ENCODE peak calls at places on chromosomes 11 and 22, in seven cellular contexts. One of them, this sample, is unnamed.

GRCh38 chr11:105078283-105078682 is 33.1 kb upstream of the CARD16 start:
- DNase-seq in NB4: no peak
- DNase-seq in NCI-H524: no peak
- DNase-seq in mucosa of gallbladder: no peak
- DNase-seq in cardiac septum: no peak
- DNase-seq in vagina: no peak
- DNase-seq in body of pancreas: no peak
- DNase-seq in this sample: no peak

GRCh38 chr11:34250732-34251639 is 106.8 kb downstream of the ABTB2 start:
- DNase-seq in NB4: peak
- DNase-seq in NCI-H524: no peak
- DNase-seq in mucosa of gallbladder: peak
- DNase-seq in cardiac septum: peak
- DNase-seq in vagina: no peak
- DNase-seq in body of pancreas: no peak
- DNase-seq in this sample: peak

GRCh38 chr22:50481440-50482106 is at the start of gene ADM2:
- DNase-seq in NB4: peak
- DNase-seq in NCI-H524: no peak
- DNase-seq in mucosa of gallbladder: no peak
- DNase-seq in cardiac septum: no peak
- DNase-seq in vagina: no peak
- DNase-seq in body of pancreas: peak
- DNase-seq in this sample: no peak

GRCh38 chr11:95831198-95831883 is 41.0 kb downstream of the CEP57 start:
- DNase-seq in NB4: no peak
- DNase-seq in NCI-H524: no peak
- DNase-seq in mucosa of gallbladder: no peak
- DNase-seq in cardiac septum: no peak
- DNase-seq in vagina: no peak
- DNase-seq in body of pancreas: no peak
- DNase-seq in this sample: peak

GRCh38 chr11:95296621-95297025 is 65.6 kb upstream of the SESN3 start:
- DNase-seq in NB4: peak
- DNase-seq in NCI-H524: no peak
- DNase-seq in mucosa of gallbladder: no peak
- DNase-seq in cardiac septum: no peak
- DNase-seq in vagina: no peak
- DNase-seq in body of pancreas: no peak
- DNase-seq in this sample: peak

GRCh38 chr11:69003301-69003865 is 9.7 kb downstream of the MRGPRF start:
- DNase-seq in NB4: no peak
- DNase-seq in NCI-H524: no peak
- DNase-seq in mucosa of gallbladder: no peak
- DNase-seq in cardiac septum: peak
- DNase-seq in vagina: no peak
- DNase-seq in body of pancreas: no peak
- DNase-seq in this sample: no peak

GRCh38 chr11:63945482-63946163 is 6.8 kb downstream of the NAA40 start:
- DNase-seq in NB4: peak
- DNase-seq in NCI-H524: peak
- DNase-seq in mucosa of gallbladder: peak
- DNase-seq in cardiac septum: no peak
- DNase-seq in vagina: no peak
- DNase-seq in body of pancreas: peak
- DNase-seq in this sample: peak

GRCh38 chr11:33987975-33988580 is 63.5 kb upstream of the CAPRIN1 start:
- DNase-seq in NB4: peak
- DNase-seq in NCI-H524: peak
- DNase-seq in mucosa of gallbladder: peak
- DNase-seq in cardiac septum: peak
- DNase-seq in vagina: no peak
- DNase-seq in body of pancreas: peak
- DNase-seq in this sample: peak

GRCh38 chr11:123238297-123238696 is 43.2 kb upstream of the CLMP start:
- DNase-seq in NB4: peak
- DNase-seq in NCI-H524: no peak
- DNase-seq in mucosa of gallbladder: peak
- DNase-seq in cardiac septum: no peak
- DNase-seq in vagina: no peak
- DNase-seq in body of pancreas: peak
- DNase-seq in this sample: no peak

GRCh38 chr11:93072236-93072635 is 102.8 kb downstream of the MTNR1B start:
- DNase-seq in NB4: no peak
- DNase-seq in NCI-H524: no peak
- DNase-seq in mucosa of gallbladder: no peak
- DNase-seq in cardiac septum: no peak
- DNase-seq in vagina: no peak
- DNase-seq in body of pancreas: no peak
- DNase-seq in this sample: no peak

GRCh38 chr22:32615874-32616564 is 141.4 kb downstream of the FBXO7 start:
- DNase-seq in NB4: no peak
- DNase-seq in NCI-H524: no peak
- DNase-seq in mucosa of gallbladder: no peak
- DNase-seq in cardiac septum: no peak
- DNase-seq in vagina: no peak
- DNase-seq in body of pancreas: no peak
- DNase-seq in this sample: no peak

GRCh38 chr22:23495614-23496444 is 84.3 kb downstream of the IGLL1 start:
- DNase-seq in NB4: peak
- DNase-seq in NCI-H524: no peak
- DNase-seq in mucosa of gallbladder: no peak
- DNase-seq in cardiac septum: no peak
- DNase-seq in vagina: peak
- DNase-seq in body of pancreas: no peak
- DNase-seq in this sample: no peak

GRCh38 chr11:64150481-64151239 is 15.3 kb downstream of the MACROD1 start:
- DNase-seq in NB4: no peak
- DNase-seq in NCI-H524: no peak
- DNase-seq in mucosa of gallbladder: no peak
- DNase-seq in cardiac septum: no peak
- DNase-seq in vagina: no peak
- DNase-seq in body of pancreas: peak
- DNase-seq in this sample: no peak

GRCh38 chr22:17926516-17926915 is 97.8 kb downstream of the MICAL3 start:
- DNase-seq in NB4: no peak
- DNase-seq in NCI-H524: no peak
- DNase-seq in mucosa of gallbladder: no peak
- DNase-seq in cardiac septum: peak
- DNase-seq in vagina: no peak
- DNase-seq in body of pancreas: no peak
- DNase-seq in this sample: no peak

GRCh38 chr11:9851366-9851765 is 187.5 kb downstream of the SWAP70 start:
- DNase-seq in NB4: no peak
- DNase-seq in NCI-H524: no peak
- DNase-seq in mucosa of gallbladder: no peak
- DNase-seq in cardiac septum: no peak
- DNase-seq in vagina: no peak
- DNase-seq in body of pancreas: no peak
- DNase-seq in this sample: no peak

GRCh38 chr11:122796128-122796717 is 42.1 kb upstream of the CRTAM start:
- DNase-seq in NB4: peak
- DNase-seq in NCI-H524: peak
- DNase-seq in mucosa of gallbladder: peak
- DNase-seq in cardiac septum: no peak
- DNase-seq in vagina: no peak
- DNase-seq in body of pancreas: peak
- DNase-seq in this sample: peak

GRCh38 chr11:82775736-82776346 is 42.2 kb upstream of the FAM181B start:
- DNase-seq in NB4: peak
- DNase-seq in NCI-H524: no peak
- DNase-seq in mucosa of gallbladder: no peak
- DNase-seq in cardiac septum: no peak
- DNase-seq in vagina: no peak
- DNase-seq in body of pancreas: no peak
- DNase-seq in this sample: peak

GRCh38 chr11:70415176-70415575 is 16.8 kb downstream of the CTTN start:
- DNase-seq in NB4: no peak
- DNase-seq in NCI-H524: no peak
- DNase-seq in mucosa of gallbladder: no peak
- DNase-seq in cardiac septum: no peak
- DNase-seq in vagina: no peak
- DNase-seq in body of pancreas: no peak
- DNase-seq in this sample: no peak

GRCh38 chr11:116413861-116414260 is 358.9 kb downstream of the BUD13 start:
- DNase-seq in NB4: no peak
- DNase-seq in NCI-H524: no peak
- DNase-seq in mucosa of gallbladder: no peak
- DNase-seq in cardiac septum: peak
- DNase-seq in vagina: no peak
- DNase-seq in body of pancreas: no peak
- DNase-seq in this sample: no peak

GRCh38 chr11:94184362-94184761 is 55.7 kb downstream of the PANX1 start:
- DNase-seq in NB4: no peak
- DNase-seq in NCI-H524: no peak
- DNase-seq in mucosa of gallbladder: no peak
- DNase-seq in cardiac septum: no peak
- DNase-seq in vagina: no peak
- DNase-seq in body of pancreas: no peak
- DNase-seq in this sample: no peak